ENCODE peak calls at places on chromosome 1, in nine cellular contexts. O is mucosa of descending colon, J is uterus, E is A673, Y is left ventricle myocardium inferior, I is tibial artery, M is GM12864, F is astrocyte, R is H1. T is an unnamed sample.

GRCh38 chr1:151251656-151252470 is 2.7 kb upstream of the PSMD4 start:
- DNase-seq in O (no peak), J (peak), E (peak), Y (peak), I (no peak), M (peak), F (peak), R (no peak), T (peak)

GRCh38 chr1:175840787-175841186 is 97.4 kb upstream of the TNR start:
- DNase-seq in O (no peak), J (no peak), E (no peak), Y (no peak), I (no peak), M (no peak), F (no peak), R (no peak), T (no peak)

GRCh38 chr1:215146252-215146975 is 63.9 kb downstream of the KCNK2 start:
- DNase-seq in O (peak), J (no peak), E (peak), Y (no peak), I (no peak), M (no peak), F (peak), R (no peak), T (no peak)

GRCh38 chr1:211328866-211329265 is 2.2 kb downstream of the TRAF5 start:
- DNase-seq in O (no peak), J (no peak), E (peak), Y (no peak), I (no peak), M (no peak), F (no peak), R (no peak), T (no peak)

GRCh38 chr1:94971491-94971924 is 44.6 kb upstream of the CNN3 start:
- DNase-seq in O (no peak), J (no peak), E (peak), Y (no peak), I (no peak), M (no peak), F (peak), R (no peak), T (no peak)

GRCh38 chr1:85427844-85428243 is 37.1 kb downstream of the DDAH1 start:
- DNase-seq in O (no peak), J (no peak), E (no peak), Y (no peak), I (no peak), M (no peak), F (no peak), R (no peak), T (no peak)

GRCh38 chr1:8864713-8865397 is 13.6 kb downstream of the ENO1 start:
- DNase-seq in O (no peak), J (no peak), E (no peak), Y (no peak), I (no peak), M (no peak), F (no peak), R (no peak), T (no peak)

GRCh38 chr1:232016636-232017035 is 390.0 kb downstream of the DISC1 start:
- DNase-seq in O (no peak), J (no peak), E (no peak), Y (no peak), I (no peak), M (no peak), F (peak), R (no peak), T (no peak)

GRCh38 chr1:154326546-154327465 is 1.5 kb downstream of the ATP8B2 start:
- DNase-seq in O (no peak), J (peak), E (peak), Y (peak), I (peak), M (no peak), F (peak), R (no peak), T (no peak)

GRCh38 chr1:186043276-186043675 is 309.1 kb downstream of the HMCN1 start:
- DNase-seq in O (no peak), J (no peak), E (no peak), Y (no peak), I (no peak), M (no peak), F (no peak), R (no peak), T (no peak)

DNA sequence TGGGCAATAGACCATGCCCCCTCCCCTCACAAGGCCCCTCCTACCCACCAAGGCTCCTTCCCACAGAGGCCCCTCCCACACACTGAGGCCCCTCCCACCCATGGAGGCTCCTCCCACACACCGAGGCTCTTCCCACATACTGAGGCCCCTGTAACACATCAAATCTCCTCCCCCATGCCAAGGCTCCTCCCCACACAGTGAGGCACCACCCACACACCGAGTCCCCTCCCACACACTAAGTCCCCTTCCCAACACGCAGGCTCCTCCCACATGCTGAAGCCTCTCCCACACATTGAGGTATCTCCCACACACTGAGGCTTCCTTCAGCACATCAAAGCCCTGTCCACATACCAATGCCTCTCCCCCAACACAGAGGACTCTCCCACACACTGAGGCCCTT is 391.8 kb downstream of the CAMTA1 start:
- DNase-seq in O (no peak), J (no peak), E (no peak), Y (no peak), I (no peak), M (no peak), F (no peak), R (no peak), T (no peak)
- TF ChIP-seq CTCF in O (no peak), J (no peak), E (no peak), Y (no peak), I (no peak), M (no peak), F (no peak), R (no peak), T (no peak)

GRCh38 chr1:203146537-203146936 is 19.0 kb downstream of the ADORA1 start:
- DNase-seq in O (no peak), J (no peak), E (no peak), Y (no peak), I (no peak), M (no peak), F (no peak), R (no peak), T (no peak)

GRCh38 chr1:203147376-203147775 is 19.9 kb downstream of the ADORA1 start:
- DNase-seq in O (no peak), J (no peak), E (no peak), Y (no peak), I (no peak), M (no peak), F (no peak), R (no peak), T (no peak)

GRCh38 chr1:203149188-203149840 is 21.8 kb downstream of the ADORA1 start:
- DNase-seq in O (no peak), J (no peak), E (no peak), Y (no peak), I (no peak), M (no peak), F (no peak), R (no peak), T (no peak)

GRCh38 chr1:203148579-203148978 is 21.1 kb downstream of the ADORA1 start:
- DNase-seq in O (no peak), J (no peak), E (no peak), Y (no peak), I (no peak), M (no peak), F (no peak), R (no peak), T (no peak)

GRCh38 chr1:203148127-203148526 is 20.6 kb downstream of the ADORA1 start:
- DNase-seq in O (peak), J (no peak), E (no peak), Y (no peak), I (no peak), M (no peak), F (no peak), R (no peak), T (no peak)
- TF ChIP-seq CTCF in O (no peak), J (no peak), E (peak), Y (peak), I (no peak), M (peak), F (peak), R (peak), T (no peak)

GRCh38 chr1:155910621-155911121 is 478 bp downstream of the RIT1 start:
- DNase-seq in O (peak), J (no peak), E (peak), Y (no peak), I (no peak), M (no peak), F (peak), R (no peak), T (no peak)
- TF ChIP-seq CTCF in O (no peak), J (no peak), E (no peak), Y (no peak), I (no peak), M (peak), F (no peak), R (no peak), T (no peak)

DNA sequence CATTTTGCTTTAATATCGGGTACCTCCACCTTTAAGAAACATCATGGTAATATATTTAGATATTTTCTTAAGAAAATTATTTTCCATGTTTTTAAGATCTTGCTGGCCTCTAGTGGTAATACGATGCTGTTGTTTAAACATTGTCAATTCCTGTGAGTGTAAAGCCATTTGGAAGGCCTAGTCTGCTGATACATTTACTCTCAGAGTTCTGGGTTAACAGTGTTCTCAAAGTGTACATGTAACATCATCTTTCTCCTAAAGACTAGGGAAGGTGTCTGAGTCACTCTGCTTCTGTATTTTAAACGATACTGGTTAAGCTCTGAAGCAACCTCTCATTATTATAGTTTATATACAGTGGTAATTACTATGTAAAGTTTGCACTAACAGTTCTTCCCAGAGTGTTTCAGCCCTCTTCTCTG is 189.1 kb downstream of the RASAL2 start:
- DNase-seq in O (no peak), J (no peak), E (peak), Y (no peak), I (no peak), M (no peak), F (peak), R (no peak), T (no peak)
- TF ChIP-seq CTCF in O (no peak), J (no peak), E (peak), Y (peak), I (peak), M (peak), F (peak), R (no peak), T (no peak)

GRCh38 chr1:32619701-32620485 is 30.5 kb downstream of the ZBTB8OS start:
- DNase-seq in O (no peak), J (no peak), E (peak), Y (no peak), I (no peak), M (no peak), F (no peak), R (no peak), T (no peak)
- TF ChIP-seq CTCF in O (no peak), J (no peak), E (peak), Y (peak), I (no peak), M (no peak), F (no peak), R (no peak), T (no peak)

GRCh38 chr1:71465093-71465492 is 384.3 kb upstream of the ZRANB2 start:
- DNase-seq in O (no peak), J (no peak), E (no peak), Y (no peak), I (no peak), M (no peak), F (no peak), R (no peak), T (no peak)
- TF ChIP-seq CTCF in O (no peak), J (no peak), E (no peak), Y (no peak), I (no peak), M (no peak), F (no peak), R (no peak), T (no peak)

GRCh38 chr1:147502760-147503159 is 38.5 kb upstream of the BCL9 start:
- DNase-seq in O (no peak), J (no peak), E (peak), Y (no peak), I (no peak), M (no peak), F (no peak), R (no peak), T (no peak)

GRCh38 chr1:147500309-147500839 is 40.9 kb upstream of the BCL9 start:
- DNase-seq in O (no peak), J (no peak), E (no peak), Y (no peak), I (no peak), M (no peak), F (no peak), R (no peak), T (no peak)

GRCh38 chr1:147509786-147510360 is 31.4 kb upstream of the BCL9 start:
- DNase-seq in O (no peak), J (peak), E (no peak), Y (peak), I (no peak), M (no peak), F (no peak), R (no peak), T (no peak)

DNA sequence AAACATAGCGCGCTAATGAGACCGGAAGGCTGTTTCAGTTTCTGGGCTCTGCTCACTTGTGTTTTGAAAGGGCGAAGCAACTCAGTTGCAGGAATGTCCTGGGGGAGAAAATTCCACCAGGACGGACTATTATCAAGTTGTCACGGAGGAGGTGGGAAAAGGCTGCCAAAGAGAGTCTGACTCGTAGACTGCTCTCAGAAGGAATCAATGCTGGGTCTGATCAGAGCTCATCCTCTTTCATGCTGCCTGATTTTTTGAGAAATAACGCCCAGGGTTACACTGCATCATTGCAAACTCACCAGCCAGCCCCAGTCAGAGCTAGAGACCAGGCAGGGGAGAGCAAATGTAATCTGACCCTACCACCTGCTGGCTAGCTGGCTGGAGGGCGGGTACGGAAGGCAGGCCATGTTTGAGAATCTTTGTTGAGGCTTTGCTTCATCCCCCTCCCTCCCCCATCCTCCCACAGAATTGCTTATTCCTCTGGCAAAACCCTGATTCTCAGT is 36.4 kb upstream of the BCL9 start:
- DNase-seq in O (no peak), J (peak), E (peak), Y (no peak), I (no peak), M (no peak), F (peak), R (no peak), T (no peak)
- TF ChIP-seq CTCF in O (no peak), J (no peak), E (no peak), Y (no peak), I (no peak), M (no peak), F (no peak), R (no peak), T (no peak)

T was measured in spleen.